ENCODE peak calls at places on chromosomes 13 and 19, in ten cellular contexts. L is posterior cingulate gyrus, J is psoas muscle, K is left ventricle myocardium inferior, Z is NCI-H1092, X is nephron progenitor cell, W is COR-L47, O is iris pigment epithelial cell, H is NCI-H1694 treated with DMSO at 0.1 percent for 48 hours, C is omental fat pad. A is an unnamed sample.

GRCh38 chr13:31951215-31951678 is 80.3 kb upstream of the FRY start:
- DNase-seq in L (no peak), J (peak), K (peak), Z (no peak), X (no peak), W (no peak), O (peak), H (no peak), C (no peak), A (no peak)

GRCh38 chr19:19562665-19563347 is 24.7 kb downstream of the CILP2 start:
- DNase-seq in L (no peak), J (no peak), K (no peak), Z (no peak), X (no peak), W (no peak), O (no peak), H (no peak), C (no peak), A (no peak)

GRCh38 chr13:113299951-113300350 is 2.9 kb downstream of the LAMP1 start:
- DNase-seq in L (no peak), J (peak), K (no peak), Z (no peak), X (no peak), W (no peak), O (peak), H (no peak), C (no peak), A (peak)

GRCh38 chr13:110702591-110703526 is 3.1 kb downstream of the CARS2 start:
- DNase-seq in L (no peak), J (peak), K (no peak), Z (no peak), X (peak), W (no peak), O (no peak), H (no peak), C (no peak), A (peak)

GRCh38 chr19:5246554-5247155 is 94.0 kb downstream of the PTPRS start:
- DNase-seq in L (no peak), J (no peak), K (no peak), Z (no peak), X (no peak), W (no peak), O (no peak), H (no peak), C (no peak), A (peak)

GRCh38 chr13:112066624-112067004 is 335 bp upstream of the SOX1 start:
- DNase-seq in L (peak), J (peak), K (peak), Z (peak), X (peak), W (peak), O (no peak), H (no peak), C (no peak), A (peak)

GRCh38 chr19:2079076-2079864 is 16.9 kb downstream of the MOB3A start:
- DNase-seq in L (no peak), J (peak), K (no peak), Z (no peak), X (no peak), W (no peak), O (no peak), H (no peak), C (no peak), A (no peak)

GRCh38 chr13:78601886-78602560 is 1.3 kb downstream of the POU4F1 start:
- DNase-seq in L (no peak), J (no peak), K (no peak), Z (no peak), X (no peak), W (no peak), O (no peak), H (no peak), C (no peak), A (no peak)